ENCODE peak calls at places on chromosomes 16 and 17, in ten cellular contexts. I is Panc1; X is GM23248; U is fibroblast of lung; P is MM.1S; D is H9; V is lung; S is naive thymus-derived CD4-positive, alpha-beta T cell; N is tibial nerve; O is effector memory CD4-positive, alpha-beta T cell. Y is an unnamed sample.

GRCh38 chr16:31201511-31202401 is 804 bp downstream of the PYCARD start:
- DNase-seq in I (no peak), X (peak; percentile 45), U (peak; percentile 21), P (peak; percentile 25), D (peak; percentile 82), V (peak; percentile 47), S (peak; percentile 61), N (no peak), O (peak; percentile 28), Y (no peak)

GRCh38 chr16:81531415-81531814 is 86.8 kb downstream of the CMIP start:
- DNase-seq in I (no peak), X (peak; percentile 44), U (no peak), P (no peak), D (no peak), V (no peak), S (no peak), N (no peak), O (no peak), Y (no peak)

GRCh38 chr17:10803830-10804498 is at the start of gene TMEM238L:
- DNase-seq in I (no peak), X (no peak), U (no peak), P (no peak), D (no peak), V (no peak), S (no peak), N (no peak), O (no peak), Y (no peak)

GRCh38 chr17:19996086-19996485 is 13.1 kb upstream of the SPECC1 start:
- DNase-seq in I (no peak), X (no peak), U (no peak), P (no peak), D (no peak), V (no peak), S (no peak), N (no peak), O (no peak), Y (no peak)

GRCh38 chr16:30478766-30479478 is 6.4 kb downstream of the ITGAL start:
- DNase-seq in I (no peak), X (no peak), U (no peak), P (no peak), D (no peak), V (no peak), S (no peak), N (no peak), O (no peak), Y (no peak)

GRCh38 chr17:55063857-55064485 is 95.4 kb downstream of the STXBP4 start:
- DNase-seq in I (no peak), X (no peak), U (no peak), P (no peak), D (no peak), V (no peak), S (no peak), N (no peak), O (no peak), Y (no peak)

GRCh38 chr17:61209524-61209923 is 190.1 kb upstream of the TBX2 start:
- DNase-seq in I (no peak), X (no peak), U (no peak), P (no peak), D (no peak), V (no peak), S (no peak), N (no peak), O (no peak), Y (no peak)

GRCh38 chr17:44911133-44912001 is 3.9 kb downstream of the GFAP start:
- DNase-seq in I (no peak), X (peak; percentile 73), U (peak; percentile 44), P (peak; percentile 32), D (peak; percentile 97), V (peak; percentile 67), S (peak; percentile 39), N (no peak), O (peak; percentile 16), Y (no peak)

GRCh38 chr17:77306048-77306789 is 165.4 kb downstream of the SEC14L1 start:
- DNase-seq in I (no peak), X (no peak), U (no peak), P (no peak), D (no peak), V (no peak), S (no peak), N (no peak), O (no peak), Y (no peak)

GRCh38 chr17:6843241-6843890 is 11.8 kb upstream of the TEKT1 start:
- DNase-seq in I (peak; percentile 25), X (peak; percentile 75), U (peak; percentile 68), P (peak; percentile 80), D (no peak), V (no peak), S (peak; percentile 30), N (no peak), O (no peak), Y (no peak)

DNA sequence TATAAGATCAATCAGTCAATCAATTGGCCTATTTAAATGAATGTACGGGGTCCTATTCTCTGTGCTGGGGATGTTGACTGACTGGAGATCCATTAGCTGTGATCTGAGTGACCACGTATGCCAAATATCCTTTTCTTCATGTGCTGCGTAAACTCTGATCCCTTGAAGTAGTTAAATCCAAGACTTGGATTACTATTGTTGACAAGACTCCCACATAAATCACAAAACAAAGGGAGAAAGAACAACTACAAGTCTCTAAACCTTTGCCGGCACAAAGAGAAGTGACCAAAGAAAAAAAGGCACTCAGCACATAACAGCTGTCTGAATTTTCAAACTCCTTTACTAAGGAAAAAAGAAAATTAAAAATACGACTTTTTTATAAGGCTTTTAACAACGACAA is 559.9 kb upstream of the CDH8 start:
- DNase-seq in I (no peak), X (no peak), U (no peak), P (no peak), D (no peak), V (no peak), S (no peak), N (no peak), O (no peak), Y (no peak)
- H3K9me3 ChIP-seq in I (no peaks in the 10 kb centered on the region), X (no peaks in the 10 kb centered on the region), U (no peaks in the 10 kb centered on the region), P (no peaks in the 10 kb centered on the region), D (no peaks in the 10 kb centered on the region), V (no peaks in the 10 kb centered on the region), S (no peaks in the 10 kb centered on the region), N (no peaks in the 10 kb centered on the region), O (no peaks in the 10 kb centered on the region), Y (no peaks in the 10 kb centered on the region)

DNA sequence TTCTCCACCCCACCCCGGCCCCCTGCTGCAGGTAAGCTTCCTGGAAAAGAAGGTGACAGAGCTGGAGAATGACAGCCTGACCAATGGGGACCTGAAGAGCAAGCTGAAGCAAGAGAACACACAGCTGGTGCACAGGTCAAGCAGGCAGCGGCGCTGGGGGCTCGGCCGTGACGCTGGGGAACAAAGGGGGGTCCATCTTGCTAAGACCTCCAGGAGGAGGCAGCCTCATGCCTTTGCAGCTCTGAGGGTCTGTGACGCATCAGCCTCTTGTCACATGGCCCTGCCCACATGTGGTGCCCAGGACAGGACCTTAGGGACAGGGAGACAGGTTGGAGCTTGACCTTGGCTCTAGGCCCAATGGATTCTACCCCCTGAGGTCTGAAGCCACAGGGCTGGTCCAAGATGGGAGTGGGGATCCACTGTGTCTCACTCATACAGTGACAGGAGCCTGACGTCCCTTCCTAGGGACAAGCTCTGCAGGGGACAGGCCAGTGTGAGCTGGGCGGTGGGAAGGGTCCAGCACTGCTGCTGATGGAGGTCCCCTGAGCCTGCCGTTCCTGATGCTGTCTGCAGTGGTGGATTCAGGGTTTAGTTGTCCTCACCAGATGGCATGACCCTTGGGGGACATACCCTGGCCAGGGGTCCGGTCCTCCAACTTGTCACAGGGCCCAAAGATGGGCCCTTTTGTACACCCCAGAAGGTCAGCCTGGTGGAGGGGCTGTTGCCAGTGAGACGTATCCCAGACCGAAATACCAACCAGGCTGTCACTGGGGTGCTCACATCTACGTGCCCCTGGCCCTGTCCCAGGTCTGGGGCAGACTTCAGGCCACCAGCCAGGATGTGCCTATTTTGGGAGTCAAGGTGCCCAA is 132.6 kb downstream of the RAB11FIP4 start:
- DNase-seq in I (no peak), X (no peak), U (no peak), P (no peak), D (peak; percentile 30), V (no peak), S (no peak), N (no peak), O (no peak), Y (no peak)
- H3K9me3 ChIP-seq in I (no peaks in the 10 kb centered on the region), X (no peaks in the 10 kb centered on the region), U (no peaks in the 10 kb centered on the region), P (no peaks in the 10 kb centered on the region), D (peaks cover 11% of the 10 kb centered on the region), V (peaks cover 10% of the 10 kb centered on the region), S (peaks cover 13% of the 10 kb centered on the region), N (peaks cover 6% of the 10 kb centered on the region), O (no peaks in the 10 kb centered on the region), Y (no peaks in the 10 kb centered on the region)

GRCh38 chr17:1847191-1847590 is 17.4 kb downstream of the RPA1 start:
- DNase-seq in I (no peak), X (no peak), U (no peak), P (no peak), D (no peak), V (peak; percentile 41), S (no peak), N (no peak), O (no peak), Y (no peak)

GRCh38 chr17:1853698-1854097 is 23.9 kb downstream of the RPA1 start:
- DNase-seq in I (no peak), X (no peak), U (no peak), P (no peak), D (no peak), V (no peak), S (no peak), N (no peak), O (no peak), Y (no peak)

GRCh38 chr17:1852327-1852726 is 22.5 kb downstream of the RPA1 start:
- DNase-seq in I (no peak), X (no peak), U (no peak), P (no peak), D (no peak), V (no peak), S (no peak), N (no peak), O (no peak), Y (no peak)
- H3K9me3 ChIP-seq in I (no peaks in the 10 kb centered on the region), X (no peaks in the 10 kb centered on the region), U (no peaks in the 10 kb centered on the region), P (no peaks in the 10 kb centered on the region), D (no peaks in the 10 kb centered on the region), V (no peaks in the 10 kb centered on the region), S (no peaks in the 10 kb centered on the region), N (no peaks in the 10 kb centered on the region), O (no peaks in the 10 kb centered on the region), Y (no peaks in the 10 kb centered on the region)

GRCh38 chr16:35364263-35364662 is 1904.9 kb downstream of the TP53TG3F start:
- DNase-seq in I (no peak), X (no peak), U (no peak), P (no peak), D (no peak), V (no peak), S (no peak), N (no peak), O (no peak), Y (no peak)

GRCh38 chr16:35363510-35363909 is 1904.1 kb downstream of the TP53TG3F start:
- DNase-seq in I (no peak), X (no peak), U (no peak), P (no peak), D (no peak), V (no peak), S (no peak), N (no peak), O (no peak), Y (no peak)

GRCh38 chr16:35370617-35371016 is 1911.2 kb downstream of the TP53TG3F start:
- DNase-seq in I (no peak), X (no peak), U (no peak), P (no peak), D (no peak), V (no peak), S (no peak), N (no peak), O (no peak), Y (no peak)

DNA sequence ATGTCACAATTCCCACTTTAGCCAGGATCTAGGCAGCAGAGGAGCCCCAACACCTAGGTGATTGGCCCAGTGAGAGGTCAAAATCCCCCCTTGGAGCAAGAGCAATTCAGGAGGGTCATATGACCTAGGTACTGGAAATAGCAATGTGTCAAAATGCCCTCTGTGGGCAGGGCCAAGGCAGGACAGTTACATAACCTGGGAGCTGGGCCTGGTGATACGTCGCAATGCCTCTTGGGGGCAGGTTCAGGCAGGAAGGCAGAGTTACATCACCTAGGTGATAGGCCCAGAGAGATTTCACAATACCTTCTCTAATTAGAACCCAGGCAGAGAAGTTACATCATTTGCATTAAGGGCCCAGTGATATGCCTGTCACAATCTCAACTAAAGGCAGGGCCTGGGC is 1906.3 kb downstream of the TP53TG3F start:
- DNase-seq in I (no peak), X (no peak), U (no peak), P (no peak), D (no peak), V (no peak), S (no peak), N (no peak), O (no peak), Y (no peak)
- H3K9me3 ChIP-seq in I (no peaks in the 10 kb centered on the region), X (no peaks in the 10 kb centered on the region), U (peaks cover 1% of the 10 kb centered on the region), P (no peaks in the 10 kb centered on the region), D (peaks cover 100% of the 10 kb centered on the region), V (peaks cover 2% of the 10 kb centered on the region), S (peaks cover 30% of the 10 kb centered on the region), N (peaks cover 7% of the 10 kb centered on the region), O (peaks cover 5% of the 10 kb centered on the region), Y (peaks cover 2% of the 10 kb centered on the region)

Y was measured in T-helper 17 cell.